ENCODE peak calls at places on chromosomes 6 and 20, in six cellular contexts. H is lower lobe of right lung, G is stomach, L is kidney epithelial cell, V is fibroblast of mammary gland, I is astrocyte of the spinal cord. T is an unnamed sample.

GRCh38 chr20:35264755-35265154 is 13.2 kb downstream of the MMP24OS start:
- DNase-seq in G (no peak), H (no peak), I (no peak), V (no peak), L (no peak), T (no peak)

GRCh38 chr6:39388526-39389371 is 66.2 kb upstream of the KCNK16 start:
- DNase-seq in G (no peak), V (peak), H (no peak), I (no peak), L (no peak), T (no peak)

GRCh38 chr6:36839819-36840379 is 655 bp upstream of the CPNE5 start:
- DNase-seq in H (peak), G (peak), I (no peak), L (no peak), V (no peak), T (no peak)

GRCh38 chr6:116313377-116313776 is 33.6 kb upstream of the TSPYL1 start:
- DNase-seq in H (no peak), I (peak), L (no peak), V (peak), G (no peak), T (no peak)

GRCh38 chr6:14571728-14572127 is 454.2 kb downstream of the CD83 start:
- DNase-seq in G (no peak), L (no peak), I (no peak), V (no peak), H (no peak), T (no peak)

GRCh38 chr6:125839471-125839870 is 48.7 kb downstream of the NCOA7 start:
- DNase-seq in L (no peak), G (no peak), V (no peak), I (no peak), H (no peak), T (no peak)

GRCh38 chr20:6519556-6519955 is 247.9 kb upstream of the BMP2 start:
- DNase-seq in H (no peak), L (peak), G (no peak), I (peak), V (peak), T (no peak)

GRCh38 chr20:41654884-41655283 is 36.7 kb upstream of the CHD6 start:
- DNase-seq in I (peak), V (peak), H (no peak), L (no peak), G (peak), T (no peak)

GRCh38 chr20:34090645-34091044 is 21.4 kb downstream of the EIF2S2 start:
- DNase-seq in V (no peak), H (no peak), G (no peak), I (no peak), L (no peak), T (no peak)

GRCh38 chr20:924639-925038 is 8.5 kb upstream of the ANGPT4 start:
- DNase-seq in L (no peak), V (no peak), G (no peak), H (no peak), I (no peak), T (no peak)

GRCh38 chr20:48102076-48102787 is 317.0 kb upstream of the SULF2 start:
- DNase-seq in H (no peak), V (no peak), I (no peak), G (no peak), L (no peak), T (no peak)

GRCh38 chr20:4444404-4444803 is 277.3 kb upstream of the PRND start:
- DNase-seq in H (no peak), G (no peak), I (peak), L (no peak), V (peak), T (no peak)

GRCh38 chr6:41275489-41275888 is 11.0 kb downstream of the TREM1 start:
- DNase-seq in G (no peak), V (no peak), H (no peak), L (no peak), I (no peak), T (no peak)

GRCh38 chr20:53255102-53255710 is 283.0 kb downstream of the TSHZ2 start:
- DNase-seq in H (no peak), G (no peak), L (no peak), V (no peak), I (no peak), T (no peak)

GRCh38 chr6:30171677-30172471 is 8.5 kb downstream of the TRIM15 start:
- DNase-seq in V (peak), I (peak), L (no peak), G (no peak), H (peak), T (no peak)

GRCh38 chr6:8088886-8089285 is 13.5 kb downstream of the EEF1E1 start:
- DNase-seq in H (no peak), L (no peak), I (peak), G (no peak), V (no peak), T (no peak)

GRCh38 chr6:24340998-24341934 is 16.6 kb downstream of the DCDC2 start:
- DNase-seq in I (no peak), G (no peak), H (no peak), L (peak), V (no peak), T (peak)

GRCh38 chr6:2480267-2480966 is 235.0 kb upstream of the GMDS start:
- DNase-seq in G (no peak), V (no peak), L (no peak), H (no peak), I (no peak), T (no peak)

GRCh38 chr6:109183109-109183508 is 87.8 kb downstream of the CEP57L1 start:
- DNase-seq in H (no peak), L (no peak), V (peak), I (no peak), G (no peak), T (no peak)

GRCh38 chr20:47493175-47493953 is 8.3 kb upstream of the NCOA3 start:
- DNase-seq in L (no peak), G (peak), I (peak), H (peak), V (peak), T (peak)

GRCh38 chr20:25277051-25277801 is 29.3 kb downstream of the PYGB start:
- DNase-seq in L (no peak), V (no peak), I (no peak), G (peak), H (peak), T (no peak)

GRCh38 chr6:136335736-136336362 is 46.2 kb upstream of the BCLAF1 start:
- DNase-seq in G (no peak), V (no peak), H (no peak), I (no peak), L (no peak), T (no peak)

GRCh38 chr6:158340252-158340651 is 28.0 kb downstream of the TULP4 start:
- DNase-seq in V (no peak), H (no peak), I (no peak), G (no peak), L (no peak), T (no peak)

GRCh38 chr6:139753198-139753861 is 378.9 kb upstream of the CITED2 start:
- DNase-seq in V (no peak), I (peak), L (peak), H (no peak), G (no peak), T (no peak)

GRCh38 chr6:19210849-19211590 is 626.1 kb upstream of the ID4 start:
- DNase-seq in L (no peak), H (no peak), I (no peak), V (no peak), G (no peak), T (no peak)
- TF ChIP-seq CTCF in L (peak), H (no peak), I (no peak), V (no peak), G (no peak), T (peak)

GRCh38 chr20:50133474-50134217 is 19.9 kb downstream of the PEDS1 start:
- DNase-seq in H (no peak), G (no peak), L (no peak), V (no peak), I (no peak), T (no peak)
- H3K4me3 ChIP-seq in H (no peak), G (no peak), L (no peak), V (no peak), I (no peak), T (no peak)

DNA sequence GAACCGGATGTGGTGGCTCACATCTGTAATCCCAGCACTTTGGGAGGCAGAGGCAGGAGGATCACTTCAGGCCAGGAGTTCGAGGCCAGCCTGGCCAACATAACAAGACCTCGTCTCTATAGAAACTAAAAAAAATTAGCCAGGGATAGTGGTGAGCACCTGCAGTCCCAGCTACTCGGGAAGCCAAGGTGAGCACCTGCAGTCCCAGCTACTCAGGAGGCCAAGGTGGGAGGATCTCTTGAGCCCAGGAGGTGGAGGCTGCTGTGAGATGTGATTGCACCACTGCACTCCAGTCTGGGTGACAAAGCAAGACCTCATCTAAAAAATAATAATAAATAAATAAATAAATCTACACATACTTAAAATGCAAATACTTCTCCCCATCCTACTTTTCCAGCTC is 55.2 kb upstream of the TTPAL start:
- DNase-seq in V (no peak), I (no peak), L (no peak), G (no peak), H (no peak), T (no peak)
- TF ChIP-seq CTCF in V (no peak), I (no peak), L (no peak), G (no peak), H (no peak), T (no peak)

DNA sequence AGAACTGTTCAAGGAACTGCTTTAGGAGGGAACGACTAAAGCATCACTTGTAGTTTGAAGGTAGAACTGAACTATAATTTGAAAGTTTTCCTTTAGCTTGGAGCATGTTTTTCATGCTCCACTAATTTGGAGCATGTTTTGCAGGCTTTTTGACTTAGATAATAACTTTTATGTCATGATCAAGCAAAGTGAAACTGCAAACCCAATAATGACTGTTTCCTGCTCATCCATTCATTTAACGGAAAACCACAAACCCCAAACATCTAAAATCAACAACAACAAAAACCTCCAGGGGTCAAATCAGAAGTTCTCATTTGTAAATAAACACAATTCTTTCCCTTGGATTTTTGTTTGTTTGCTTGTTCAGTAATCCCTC is 2.8 kb downstream of the SIM1 start:
- DNase-seq in V (no peak), G (no peak), I (peak), L (no peak), H (no peak), T (no peak)
- H3K4me3 ChIP-seq in V (no peak), G (no peak), I (no peak), L (peak), H (no peak), T (no peak)

GRCh38 chr6:28544211-28544610 is 18.5 kb downstream of the GPX5 start:
- DNase-seq in V (no peak), I (peak), L (no peak), H (no peak), G (no peak), T (no peak)

GRCh38 chr6:28543671-28544131 is 18.0 kb downstream of the GPX5 start:
- DNase-seq in I (peak), V (peak), H (no peak), G (no peak), L (no peak), T (no peak)

GRCh38 chr6:28541996-28542395 is 16.3 kb downstream of the GPX5 start:
- DNase-seq in V (no peak), H (no peak), I (no peak), G (no peak), L (no peak), T (no peak)

GRCh38 chr6:28545955-28546354 is 20.3 kb downstream of the GPX5 start:
- DNase-seq in L (no peak), I (no peak), G (no peak), H (no peak), V (no peak), T (no peak)

DNA sequence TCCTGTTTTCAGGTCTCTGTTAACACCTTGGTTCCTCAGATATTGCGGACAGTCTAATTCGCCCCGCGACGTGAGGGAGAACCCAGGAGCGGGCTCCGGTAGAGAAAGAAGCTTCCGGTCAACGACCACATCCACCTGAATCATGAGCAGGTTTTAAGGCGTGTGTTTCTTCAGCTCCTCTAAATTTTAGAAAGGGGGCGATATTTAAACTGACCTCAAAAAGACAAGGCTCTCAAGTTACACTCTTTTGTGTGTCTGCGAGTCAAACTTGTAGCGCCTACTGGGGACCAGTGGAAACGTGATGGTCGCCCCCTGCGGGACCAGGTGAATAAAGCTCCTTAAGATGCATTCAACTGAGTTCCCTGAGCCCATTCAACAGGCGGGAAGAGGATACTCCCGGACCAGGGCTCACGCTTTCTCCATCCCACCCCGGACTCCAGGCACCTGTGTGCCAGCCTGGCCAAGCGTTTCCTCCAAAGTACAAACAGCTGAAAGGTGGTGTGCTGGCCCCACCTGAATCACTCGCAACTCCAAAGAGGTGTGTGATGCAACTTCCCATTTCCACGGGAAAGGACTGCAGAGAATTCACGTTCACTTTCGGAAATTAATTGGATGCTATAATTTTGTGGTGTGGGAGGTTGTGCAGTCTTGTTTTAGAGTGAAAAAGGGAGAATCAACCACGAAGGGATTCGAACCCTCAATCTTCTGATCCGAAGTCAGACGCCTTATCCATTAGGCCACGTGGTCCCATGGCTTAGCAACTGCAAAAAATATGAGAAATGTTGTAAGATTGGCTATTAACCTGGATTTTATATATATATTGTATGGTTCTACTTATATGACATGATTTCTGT is 17.0 kb downstream of the GPX5 start:
- DNase-seq in I (peak), G (no peak), H (peak), L (no peak), V (peak), T (peak)
- TF ChIP-seq CTCF in I (peak), G (no peak), H (peak), L (peak), V (peak), T (peak)

GRCh38 chr20:59039233-59039632 is 3.4 kb downstream of the PRELID3B start:
- DNase-seq in G (no peak), I (no peak), L (no peak), H (no peak), V (peak), T (no peak)
- H3K4me3 ChIP-seq in G (no peak), I (no peak), L (no peak), H (no peak), V (no peak), T (no peak)

GRCh38 chr6:33570806-33571636 is 9.1 kb downstream of the BAK1 start:
- DNase-seq in G (peak), L (no peak), H (peak), I (peak), V (peak), T (no peak)
- TF ChIP-seq CTCF in G (no peak), L (no peak), H (no peak), I (peak), V (no peak), T (no peak)

DNA sequence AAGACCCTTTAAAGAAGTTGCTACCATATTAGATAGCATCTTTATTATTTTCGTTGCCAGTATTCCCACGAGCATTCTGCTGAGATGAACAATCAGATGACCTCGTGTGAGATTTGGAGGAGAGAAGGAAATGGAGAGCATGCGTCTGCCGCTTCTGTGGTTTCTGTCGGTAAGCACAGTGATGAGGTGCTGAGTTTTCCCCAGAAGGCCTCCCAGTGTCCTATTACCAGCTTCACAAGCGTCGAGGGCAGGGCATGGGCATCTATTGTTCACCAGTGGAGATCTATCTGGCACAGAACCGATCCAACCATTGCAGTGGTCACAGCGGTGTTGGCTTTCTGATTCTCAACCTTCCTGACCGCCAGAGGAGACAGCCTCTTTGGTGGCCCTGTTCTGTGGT is 29.4 kb downstream of the TRAF3IP2 start:
- DNase-seq in G (no peak), V (peak), I (no peak), H (no peak), L (no peak), T (no peak)
- H3K4me3 ChIP-seq in G (no peak), V (no peak), I (no peak), H (no peak), L (no peak), T (no peak)

GRCh38 chr20:57025261-57025660 is 241.2 kb downstream of the BMP7 start:
- DNase-seq in H (no peak), G (no peak), V (no peak), I (no peak), L (no peak), T (peak)
- TF ChIP-seq CTCF in H (no peak), G (no peak), V (no peak), I (no peak), L (no peak), T (no peak)